ENCODE peak calls at places on chromosome 17, in six cellular contexts. J is A549, W is endothelial cell of umbilical vein, R is HepG2, X is GM12878, S is K562. F is an unnamed sample.

GRCh38 chr17:49787932-49788442 is 494 bp upstream of the KAT7 start:
- DNase-seq in J (no peak), X (no peak), R (no peak), S (no peak), W (no peak), F (peak; percentile 71)

GRCh38 chr17:3927628-3928010 is 11.4 kb upstream of the P2RX1 start:
- DNase-seq in R (no peak), S (no peak), J (no peak), W (no peak), X (no peak), F (no peak)

GRCh38 chr17:70166571-70166970 is 2.8 kb upstream of the KCNJ2 start:
- DNase-seq in S (no peak), W (peak; percentile 88), X (no peak), R (no peak), J (no peak), F (no peak)

GRCh38 chr17:61323696-61324539 is 75.7 kb upstream of the TBX2 start:
- DNase-seq in R (no peak), X (no peak), W (no peak), J (no peak), S (no peak), F (no peak)

GRCh38 chr17:68351395-68351794 is 60.1 kb downstream of the ARSG start:
- DNase-seq in W (no peak), X (no peak), J (no peak), R (no peak), S (no peak), F (no peak)

GRCh38 chr17:13919818-13920217 is 149.5 kb upstream of the COX10 start:
- DNase-seq in R (no peak), W (no peak), S (no peak), J (no peak), X (no peak), F (no peak)

GRCh38 chr17:66855204-66855603 is 20.3 kb downstream of the CACNG5 start:
- DNase-seq in X (no peak), S (peak; percentile 65), J (no peak), W (no peak), R (no peak), F (peak; percentile 7)

GRCh38 chr17:3594056-3594810 is 15.0 kb downstream of the TRPV1 start:
- DNase-seq in S (no peak), X (no peak), W (peak; percentile 46), J (no peak), R (no peak), F (no peak)

GRCh38 chr17:14359251-14359939 is 58.5 kb downstream of the HS3ST3B1 start:
- DNase-seq in S (no peak), W (no peak), R (peak; percentile 52), X (peak; percentile 26), J (no peak), F (peak; percentile 64)

GRCh38 chr17:7427549-7427948 is 1.1 kb upstream of the SPEM3 start:
- DNase-seq in X (no peak), J (no peak), R (no peak), S (no peak), W (no peak), F (no peak)

GRCh38 chr17:29575511-29576213 is 7.2 kb downstream of the TP53I13 start:
- DNase-seq in R (no peak), S (no peak), J (no peak), X (no peak), W (no peak), F (no peak)

GRCh38 chr17:49910094-49910857 is 58.7 kb upstream of the DLX4 start:
- DNase-seq in J (peak; percentile 55), S (peak; percentile 28), W (peak; percentile 2), X (no peak), R (no peak), F (no peak)

GRCh38 chr17:59498421-59499307 is 66.7 kb upstream of the DHX40 start:
- DNase-seq in S (no peak), J (no peak), W (no peak), R (peak; percentile 33), X (no peak), F (no peak)

GRCh38 chr17:40517286-40517662 is 15.9 kb upstream of the TNS4 start:
- DNase-seq in J (no peak), R (no peak), S (no peak), W (no peak), X (no peak), F (peak; percentile 46)

GRCh38 chr17:47266782-47267181 is 13.2 kb downstream of the ITGB3 start:
- DNase-seq in X (no peak), S (no peak), R (no peak), W (no peak), J (no peak), F (no peak)

GRCh38 chr17:59513934-59514841 is 51.2 kb upstream of the DHX40 start:
- DNase-seq in R (peak; percentile 98), W (peak; percentile 74), X (no peak), S (no peak), J (peak; percentile 26), F (peak; percentile 54)

GRCh38 chr17:39553326-39553945 is 54.3 kb downstream of the NEUROD2 start:
- DNase-seq in W (peak; percentile 32), R (no peak), J (no peak), S (no peak), X (no peak), F (peak; percentile 52)

GRCh38 chr17:15432807-15433547 is 34.4 kb downstream of the CDRT4 start:
- DNase-seq in J (no peak), X (no peak), R (peak; percentile 97), W (no peak), S (no peak), F (no peak)

GRCh38 chr17:15436399-15437369 is 30.7 kb downstream of the CDRT4 start:
- DNase-seq in W (peak; percentile 32), S (peak; percentile 56), R (peak; percentile 65), J (peak; percentile 41), X (no peak), F (peak; percentile 60)

GRCh38 chr17:15431766-15432165 is 35.7 kb downstream of the CDRT4 start:
- DNase-seq in X (no peak), R (no peak), J (no peak), S (no peak), W (no peak), F (no peak)

GRCh38 chr17:15431201-15431600 is 36.2 kb downstream of the CDRT4 start:
- DNase-seq in W (no peak), S (no peak), R (no peak), X (no peak), J (no peak), F (no peak)
- TF ChIP-seq POLR2A in W (no peak), S (no peak), R (no peak), X (no peak), J (no peak), F (no peak)

GRCh38 chr17:77240976-77241375 is 100.2 kb downstream of the SEC14L1 start:
- DNase-seq in S (no peak), R (no peak), X (no peak), W (no peak), J (no peak), F (no peak)

GRCh38 chr17:77245162-77245926 is 104.6 kb downstream of the SEC14L1 start:
- DNase-seq in J (no peak), R (no peak), S (no peak), X (peak; percentile 60), W (no peak), F (no peak)

GRCh38 chr17:77247048-77247541 is 106.3 kb downstream of the SEC14L1 start:
- DNase-seq in X (no peak), W (peak; percentile 63), S (peak; percentile 89), R (peak; percentile 67), J (peak; percentile 82), F (peak; percentile 79)

GRCh38 chr17:77246110-77247047 is 105.6 kb downstream of the SEC14L1 start:
- DNase-seq in J (no peak), S (no peak), W (no peak), R (no peak), X (no peak), F (no peak)

GRCh38 chr17:77242118-77242800 is 101.5 kb downstream of the SEC14L1 start:
- DNase-seq in S (no peak), R (no peak), W (no peak), X (no peak), J (no peak), F (no peak)
- TF ChIP-seq CTCF in S (no peak), R (peak; percentile 37), W (no peak), X (no peak), J (no peak), F (no peak)

DNA sequence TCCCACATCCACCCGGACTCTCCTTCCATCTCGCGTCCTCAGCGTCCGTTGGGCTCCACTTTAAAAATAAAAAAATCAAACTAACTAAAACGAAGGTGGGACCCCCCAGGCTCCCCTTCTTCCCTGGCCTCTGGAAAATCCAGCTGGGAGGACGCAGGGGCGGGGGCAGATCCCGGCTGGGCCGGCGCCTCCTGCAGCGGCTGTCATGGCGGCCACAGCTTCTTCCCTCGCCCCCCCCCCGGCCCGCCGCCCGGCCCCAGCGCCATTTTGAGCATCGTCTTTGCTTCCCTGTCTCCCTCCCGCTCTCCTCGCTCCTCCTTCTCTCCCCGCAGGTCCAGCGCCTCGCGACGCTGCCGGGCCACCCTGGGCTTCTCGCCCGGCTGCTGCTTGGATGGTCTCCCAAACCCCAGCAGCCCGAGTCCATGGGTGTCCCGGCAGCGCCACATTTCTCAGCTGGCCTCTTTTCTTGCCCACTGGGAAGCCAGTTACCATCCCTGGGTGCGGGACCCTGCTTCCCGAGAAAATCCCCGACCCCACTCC is 3.3 kb downstream of the HOXB2 start:
- DNase-seq in X (no peak), S (peak; percentile 75), W (no peak), J (no peak), R (no peak), F (no peak)
- TF ChIP-seq MYC in X (no peak), S (no peak), W (no peak), J (no peak), R (no peak), F (no peak)

DNA sequence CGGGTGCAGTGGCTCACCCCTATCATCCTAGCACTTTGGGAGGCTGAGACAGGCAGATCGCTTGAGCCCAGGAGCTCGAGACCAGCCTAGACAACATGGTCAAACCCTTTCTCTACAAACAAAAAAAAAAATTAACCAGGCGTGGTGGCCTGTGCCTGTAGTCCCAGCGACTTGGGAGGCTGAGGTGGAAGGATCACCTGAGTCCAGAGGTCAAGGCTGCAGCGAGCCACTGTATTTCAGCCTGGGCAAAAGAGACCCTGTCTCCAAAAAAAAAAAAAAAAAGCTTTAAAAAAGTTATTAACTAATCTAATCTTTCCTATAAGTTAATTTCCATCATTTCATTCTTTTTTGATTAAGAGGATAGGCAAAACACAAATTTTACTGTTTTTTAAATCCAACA is 2.5 kb downstream of the NCOR1 start:
- DNase-seq in S (no peak), X (no peak), J (no peak), R (peak; percentile 10), W (no peak), F (no peak)
- TF ChIP-seq POLR2A in S (no peak), X (no peak), J (no peak), R (no peak), W (no peak), F (no peak)

GRCh38 chr17:53950207-53950857 is 127.6 kb downstream of the KIF2B start:
- DNase-seq in X (no peak), S (peak; percentile 4), W (no peak), R (peak; percentile 72), J (no peak), F (peak; percentile 12)
- TF ChIP-seq CTCF in X (no peak), S (no peak), W (no peak), R (peak; percentile 65), J (no peak), F (peak; percentile 20)

DNA sequence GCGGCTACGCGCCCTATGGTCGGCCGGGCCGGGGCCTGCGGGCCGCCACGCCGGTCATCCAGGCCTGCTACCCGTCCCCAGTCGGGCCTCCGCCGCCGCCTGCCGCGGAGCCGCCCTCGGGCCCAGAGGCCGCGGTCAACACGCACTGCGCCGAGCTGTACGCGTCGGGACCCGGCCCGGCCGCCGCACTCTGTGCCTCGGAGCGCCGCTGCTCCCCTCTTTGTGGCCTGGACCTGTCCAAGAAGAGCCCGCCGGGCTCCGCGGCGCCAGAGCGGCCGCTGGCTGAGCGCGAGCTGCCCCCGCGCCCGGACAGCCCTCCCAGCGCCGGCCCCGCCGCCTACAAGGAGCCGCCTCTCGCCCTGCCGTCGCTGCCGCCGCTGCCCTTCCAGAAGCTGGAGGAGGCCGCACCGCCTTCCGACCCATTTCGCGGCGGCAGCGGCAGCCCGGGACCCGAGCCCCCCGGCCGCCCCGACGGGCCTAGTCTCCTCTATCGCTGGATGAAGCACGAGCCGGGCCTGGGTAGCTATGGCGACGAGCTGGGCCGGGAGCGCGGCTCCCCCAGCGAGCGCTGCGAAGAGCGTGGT is 2.3 kb downstream of the HIC1 start:
- DNase-seq in J (no peak), X (no peak), W (no peak), R (no peak), S (no peak), F (no peak)
- TF ChIP-seq MYC in J (no peak), X (no peak), W (no peak), R (no peak), S (no peak), F (no peak)